ENCODE peak calls at places on chromosomes 5 and 9, in six cellular contexts. G is NCI-H2227 treated with DMSO at 0.1 percent for 48 hours; P is T-helper 2 cell; S is G401; D is T-helper 9 cell; O is naive thymus-derived CD8-positive, alpha-beta T cell. M is an unnamed sample.
A peak's percentile ranks its signal among the peaks of the same experiment; 100 is the strongest.

GRCh38 chr9:114913217-114913616 is 17.2 kb downstream of the TNFSF8 start:
- DNase-seq in G (no peak), P (no peak), S (no peak), D (no peak), O (no peak), M (no peak)

GRCh38 chr9:111427186-111427585 is 57.0 kb downstream of the ECPAS start:
- DNase-seq in G (peak; percentile 1), P (no peak), S (no peak), D (no peak), O (no peak), M (no peak)

GRCh38 chr5:136457390-136458094 is 92.2 kb upstream of the TRPC7 start:
- DNase-seq in G (peak; percentile 30), P (no peak), S (peak; percentile 40), D (no peak), O (no peak), M (no peak)

GRCh38 chr5:76542887-76543690 is 80.1 kb downstream of the F2RL2 start:
- DNase-seq in G (no peak), P (peak; percentile 20), S (no peak), D (peak; percentile 50), O (peak; percentile 67), M (peak; percentile 57)

GRCh38 chr9:6367128-6367741 is 39.1 kb downstream of the TPD52L3 start:
- DNase-seq in G (no peak), P (no peak), S (no peak), D (no peak), O (no peak), M (no peak)

GRCh38 chr9:133505901-133506652 is 18.7 kb downstream of the MYMK start:
- DNase-seq in G (no peak), P (no peak), S (no peak), D (no peak), O (no peak), M (no peak)

GRCh38 chr9:105712297-105712696 is 18.0 kb downstream of the TMEM38B start:
- DNase-seq in G (no peak), P (no peak), S (no peak), D (no peak), O (no peak), M (no peak)

GRCh38 chr9:134671341-134672113 is 29.9 kb downstream of the COL5A1 start:
- DNase-seq in G (no peak), P (no peak), S (no peak), D (no peak), O (no peak), M (no peak)

GRCh38 chr5:25604682-25605081 is 959.9 kb upstream of the CDH10 start:
- DNase-seq in G (no peak), P (no peak), S (no peak), D (no peak), O (no peak), M (no peak)

GRCh38 chr9:115071176-115071575 is 46.8 kb downstream of the TNC start:
- DNase-seq in G (no peak), P (no peak), S (no peak), D (no peak), O (no peak), M (no peak)

GRCh38 chr9:126650404-126650804 is 36.7 kb downstream of the LMX1B start:
- DNase-seq in G (no peak), P (no peak), S (no peak), D (no peak), O (no peak), M (no peak)

GRCh38 chr9:136686794-136687711 is at the start of gene AGPAT2:
- DNase-seq in G (peak; percentile 9), P (peak; percentile 37), S (no peak), D (peak; percentile 44), O (peak; percentile 43), M (peak; percentile 74)

GRCh38 chr9:76699966-76700365 is 64.3 kb upstream of the PCA3 start:
- DNase-seq in G (no peak), P (no peak), S (peak; percentile 67), D (no peak), O (no peak), M (no peak)

GRCh38 chr5:141753971-141754713 is 72.1 kb upstream of the ARAP3 start:
- DNase-seq in G (no peak), P (no peak), S (no peak), D (no peak), O (peak; percentile 28), M (no peak)

GRCh38 chr9:116662633-116663032 is 24.5 kb upstream of the TRIM32 start:
- DNase-seq in G (no peak), P (no peak), S (no peak), D (no peak), O (no peak), M (no peak)

GRCh38 chr9:98144631-98145030 is 25.6 kb upstream of the TRIM14 start:
- DNase-seq in G (no peak), P (no peak), S (no peak), D (no peak), O (no peak), M (no peak)

GRCh38 chr9:123642291-123643278 is 286.6 kb downstream of the CRB2 start:
- DNase-seq in G (peak; percentile 70), P (no peak), S (peak; percentile 87), D (no peak), O (no peak), M (no peak)

GRCh38 chr9:86413966-86414880 is 60.0 kb upstream of the TUT7 start:
- DNase-seq in G (no peak), P (no peak), S (peak; percentile 70), D (no peak), O (peak; percentile 25), M (no peak)

GRCh38 chr5:107672212-107673105 is 1.7 kb upstream of the EFNA5 start:
- DNase-seq in G (peak; percentile 86), P (no peak), S (peak; percentile 81), D (no peak), O (peak; percentile 13), M (no peak)

GRCh38 chr9:85515021-85515420 is 226.7 kb downstream of the AGTPBP1 start:
- DNase-seq in G (no peak), P (no peak), S (no peak), D (no peak), O (no peak), M (no peak)

GRCh38 chr9:120388000-120388855 is 191.7 kb downstream of the CDK5RAP2 start:
- DNase-seq in G (no peak), P (no peak), S (peak; percentile 9), D (no peak), O (no peak), M (no peak)

GRCh38 chr9:98081477-98082219 is 25.1 kb downstream of the NANS start:
- DNase-seq in G (no peak), P (no peak), S (no peak), D (no peak), O (no peak), M (no peak)

GRCh38 chr9:78470741-78471140 is 173.8 kb downstream of the PSAT1 start:
- DNase-seq in G (no peak), P (no peak), S (no peak), D (no peak), O (no peak), M (no peak)

GRCh38 chr5:148205865-148206264 is 3.0 kb downstream of the SPINK6 start:
- DNase-seq in G (no peak), P (no peak), S (no peak), D (no peak), O (no peak), M (no peak)

GRCh38 chr9:21764736-21765245 is 37.6 kb upstream of the MTAP start:
- DNase-seq in G (no peak), P (no peak), S (no peak), D (no peak), O (no peak), M (no peak)

GRCh38 chr9:87599901-87600610 is 102.4 kb downstream of the DAPK1 start:
- DNase-seq in G (no peak), P (no peak), S (no peak), D (no peak), O (no peak), M (no peak)

M was measured in GDM1.